ENCODE peak calls at places on chromosomes 4 and X, in eight cellular contexts. R is vagina, I is transverse colon, O is body of pancreas, J is psoas muscle, T is BJ, W is ascending aorta, D is heart left ventricle. A is an unnamed sample. For H3K27me3, the result is how much of the 10 kb centered on the place peaks cover.

GRCh38 chr4:107034982-107035710 is 967 bp downstream of the DKK2 start:
- DNase-seq in D (no peak), T (no peak), R (no peak), J (peak), W (no peak), I (peak), O (peak), A (no peak)

GRCh38 chr4:101328063-101328602 is 19.2 kb downstream of the PPP3CA start:
- DNase-seq in I (no peak), R (no peak), O (no peak), T (no peak), W (no peak), D (no peak), J (no peak), A (no peak)

GRCh38 chrX:68232206-68232605 is 201.1 kb downstream of the OPHN1 start:
- DNase-seq in J (no peak), D (no peak), T (no peak), R (no peak), O (no peak), I (no peak), W (no peak), A (no peak)

GRCh38 chrX:149962859-149963757 is 24.8 kb upstream of the EOLA2 start:
- DNase-seq in O (peak), J (peak), D (peak), T (no peak), R (no peak), W (no peak), I (peak), A (no peak)

GRCh38 chr4:128241019-128241418 is 46.6 kb downstream of the PGRMC2 start:
- DNase-seq in I (no peak), O (no peak), T (no peak), J (no peak), R (no peak), W (no peak), D (no peak), A (no peak)

GRCh38 chr4:65670331-65671031 is at the start of gene EPHA5:
- DNase-seq in R (no peak), J (peak), I (no peak), W (no peak), T (no peak), O (peak), D (peak), A (no peak)

GRCh38 chrX:9730752-9731151 is 34.9 kb downstream of the GPR143 start:
- DNase-seq in T (no peak), I (no peak), W (no peak), J (no peak), D (no peak), R (no peak), O (no peak), A (no peak)

GRCh38 chr4:6199344-6199921 is 916 bp downstream of the JAKMIP1 start:
- DNase-seq in J (no peak), R (no peak), W (no peak), I (no peak), T (no peak), O (no peak), D (no peak), A (no peak)

GRCh38 chr4:106471151-106471550 is 102.6 kb upstream of the GIMD1 start:
- DNase-seq in T (no peak), D (no peak), I (no peak), R (no peak), O (no peak), J (no peak), W (no peak), A (no peak)

GRCh38 chrX:3263681-3264126 is 82.7 kb downstream of the MXRA5 start:
- DNase-seq in I (no peak), T (no peak), R (no peak), O (no peak), W (no peak), D (no peak), J (no peak), A (no peak)

GRCh38 chrX:129782706-129783105 is 3.0 kb downstream of the SASH3 start:
- DNase-seq in O (no peak), R (no peak), I (no peak), D (no peak), J (no peak), T (no peak), W (no peak), A (no peak)

GRCh38 chr4:153318696-153319320 is 25.7 kb upstream of the MND1 start:
- DNase-seq in I (no peak), T (peak), J (no peak), W (no peak), D (no peak), R (no peak), O (peak), A (no peak)

GRCh38 chr4:56158483-56158882 is 209.7 kb downstream of the CEP135 start:
- DNase-seq in T (no peak), D (no peak), I (peak), J (no peak), W (no peak), O (no peak), R (no peak), A (no peak)

GRCh38 chr4:53591372-53591892 is at the start of gene LNX1:
- DNase-seq in R (no peak), O (peak), W (no peak), D (no peak), J (no peak), T (no peak), I (peak), A (no peak)

GRCh38 chr4:182212211-182212761 is 30.9 kb upstream of the TENM3 start:
- DNase-seq in J (no peak), W (no peak), I (no peak), D (no peak), T (peak), R (no peak), O (no peak), A (no peak)

GRCh38 chrX:2748815-2749188 is 3.0 kb upstream of the XG start:
- DNase-seq in W (no peak), R (no peak), T (no peak), J (no peak), I (no peak), D (no peak), O (no peak), A (no peak)

GRCh38 chr4:6180841-6181631 is 19.3 kb downstream of the JAKMIP1 start:
- DNase-seq in O (no peak), W (no peak), I (no peak), T (no peak), J (no peak), D (no peak), R (no peak), A (peak)

GRCh38 chr4:94695389-94695788 is 62.4 kb upstream of the BMPR1B start:
- DNase-seq in J (no peak), T (no peak), O (no peak), D (no peak), I (no peak), R (no peak), W (no peak), A (no peak)

GRCh38 chrX:138463476-138463875 is 248.0 kb downstream of the FGF13 start:
- DNase-seq in I (no peak), D (no peak), J (no peak), T (no peak), W (no peak), R (no peak), O (no peak), A (no peak)

GRCh38 chrX:103398321-103398937 is 22.1 kb downstream of the BEX3 start:
- DNase-seq in T (peak), D (no peak), R (no peak), J (no peak), I (no peak), W (no peak), O (no peak), A (no peak)

GRCh38 chrX:68989865-68990606 is 161.2 kb downstream of the EFNB1 start:
- DNase-seq in T (peak), J (peak), O (peak), D (peak), R (peak), W (no peak), I (no peak), A (no peak)

GRCh38 chr4:177579649-177580048 is 137.4 kb upstream of the AGA start:
- DNase-seq in D (no peak), J (no peak), T (no peak), R (no peak), W (no peak), O (no peak), I (no peak), A (no peak)

GRCh38 chr4:175802988-175803387 is 9.1 kb downstream of the GPM6A start:
- DNase-seq in T (no peak), O (no peak), D (no peak), J (no peak), W (no peak), R (no peak), I (no peak), A (no peak)

GRCh38 chr4:151782296-151782695 is 21.5 kb upstream of the GATB start:
- DNase-seq in W (no peak), J (no peak), I (no peak), R (no peak), T (no peak), D (no peak), O (no peak), A (no peak)

GRCh38 chr4:105838082-105838481 is 57.2 kb upstream of the NPNT start:
- DNase-seq in J (no peak), D (no peak), I (no peak), W (no peak), T (no peak), O (no peak), R (no peak), A (no peak)

GRCh38 chr4:187294861-187295260 is 571.2 kb upstream of the FAT1 start:
- DNase-seq in R (no peak), J (no peak), D (no peak), W (no peak), I (peak), O (no peak), T (no peak), A (no peak)

GRCh38 chrX:146224442-146224841 is 406.8 kb downstream of the SLITRK2 start:
- DNase-seq in J (no peak), D (no peak), W (no peak), T (no peak), O (no peak), R (no peak), I (no peak), A (no peak)

GRCh38 chr4:151195801-151196200 is 81.2 kb upstream of the PRSS48 start:
- DNase-seq in D (no peak), I (no peak), O (no peak), T (peak), R (no peak), W (no peak), J (no peak), A (no peak)

GRCh38 chrX:123256378-123256777 is 72.3 kb downstream of the GRIA3 start:
- DNase-seq in W (no peak), T (no peak), D (no peak), O (no peak), J (no peak), R (no peak), I (no peak), A (no peak)

GRCh38 chrX:38304010-38304409 is 23.3 kb downstream of the RPGR start:
- DNase-seq in O (no peak), T (no peak), R (no peak), W (no peak), J (no peak), D (no peak), I (no peak), A (no peak)

GRCh38 chr4:88779431-88779830 is 81.8 kb upstream of the NAP1L5 start:
- DNase-seq in I (no peak), O (no peak), W (no peak), T (no peak), R (no peak), J (no peak), D (no peak), A (no peak)

GRCh38 chr4:152363086-152363485 is 172.8 kb downstream of the FBXW7 start:
- DNase-seq in J (no peak), T (peak), O (no peak), W (no peak), R (no peak), I (no peak), D (no peak), A (no peak)

DNA sequence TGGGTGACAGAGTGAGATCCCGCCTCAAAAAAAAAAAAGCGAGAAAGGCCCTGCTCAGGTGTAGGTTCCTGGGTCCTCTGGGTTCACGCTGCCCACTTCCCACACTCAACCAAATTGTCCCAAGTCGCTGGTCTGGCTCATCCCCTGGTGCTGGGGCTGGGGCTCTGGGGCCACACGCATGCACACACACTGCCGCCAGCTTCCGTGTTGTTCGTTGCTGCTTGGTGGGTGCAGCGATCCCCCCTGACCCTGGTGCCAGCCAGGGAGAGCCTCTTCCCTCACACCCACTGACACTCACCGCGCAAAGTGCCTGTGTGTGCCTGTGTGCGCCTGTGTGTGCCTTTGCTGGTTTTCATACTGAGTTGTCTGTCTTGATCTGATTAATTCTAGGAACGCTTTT is 124.1 kb upstream of the NKX1-1 start:
- DNase-seq in R (no peak), O (no peak), J (peak), T (no peak), W (no peak), D (no peak), I (no peak), A (no peak)
- H3K27me3 ChIP-seq in R (under half), O (under half), J (half or more), T (under half), W (under half), D (under half), I (half or more), A (under half)

GRCh38 chr4:154464654-154465053 is 26.9 kb downstream of the DCHS2 start:
- DNase-seq in O (no peak), R (no peak), I (no peak), T (no peak), W (no peak), J (no peak), D (no peak), A (no peak)

GRCh38 chr4:154465085-154465484 is 26.5 kb downstream of the DCHS2 start:
- DNase-seq in T (no peak), J (no peak), O (no peak), I (no peak), D (no peak), W (no peak), R (no peak), A (no peak)

GRCh38 chr4:154471032-154471431 is 20.6 kb downstream of the DCHS2 start:
- DNase-seq in R (no peak), I (no peak), D (no peak), W (no peak), T (no peak), J (no peak), O (no peak), A (no peak)

GRCh38 chr4:154467886-154468285 is 23.7 kb downstream of the DCHS2 start:
- DNase-seq in D (no peak), W (no peak), J (no peak), T (no peak), R (no peak), I (no peak), O (no peak), A (no peak)

GRCh38 chr4:154466336-154466735 is 25.3 kb downstream of the DCHS2 start:
- DNase-seq in T (no peak), D (no peak), I (no peak), W (no peak), J (no peak), R (no peak), O (no peak), A (no peak)
- TF ChIP-seq CTCF in T (no peak), D (no peak), I (no peak), W (no peak), J (no peak), R (no peak), O (no peak), A (no peak)

GRCh38 chrX:114581528-114582263 is 2.2 kb upstream of the HTR2C start:
- DNase-seq in I (no peak), J (no peak), W (no peak), T (no peak), O (no peak), R (no peak), D (no peak), A (no peak)

GRCh38 chrX:114583646-114584433 is at the start of gene HTR2C:
- DNase-seq in R (no peak), O (no peak), D (no peak), T (no peak), W (no peak), J (no peak), I (no peak), A (no peak)

GRCh38 chrX:114582264-114582632 is 1.6 kb upstream of the HTR2C start:
- DNase-seq in J (no peak), I (no peak), R (no peak), D (no peak), W (no peak), O (no peak), T (no peak), A (no peak)

GRCh38 chrX:114584434-114584943 is 603 bp downstream of the HTR2C start:
- DNase-seq in T (no peak), O (no peak), R (no peak), D (no peak), W (no peak), J (no peak), I (no peak), A (no peak)

GRCh38 chrX:114582698-114583395 is 1.0 kb upstream of the HTR2C start:
- DNase-seq in I (no peak), R (no peak), T (no peak), J (no peak), W (no peak), D (no peak), O (no peak), A (no peak)
- H3K27me3 ChIP-seq in I (half or more), R (under half), T (under half), J (half or more), W (under half), D (half or more), O (under half), A (under half)

DNA sequence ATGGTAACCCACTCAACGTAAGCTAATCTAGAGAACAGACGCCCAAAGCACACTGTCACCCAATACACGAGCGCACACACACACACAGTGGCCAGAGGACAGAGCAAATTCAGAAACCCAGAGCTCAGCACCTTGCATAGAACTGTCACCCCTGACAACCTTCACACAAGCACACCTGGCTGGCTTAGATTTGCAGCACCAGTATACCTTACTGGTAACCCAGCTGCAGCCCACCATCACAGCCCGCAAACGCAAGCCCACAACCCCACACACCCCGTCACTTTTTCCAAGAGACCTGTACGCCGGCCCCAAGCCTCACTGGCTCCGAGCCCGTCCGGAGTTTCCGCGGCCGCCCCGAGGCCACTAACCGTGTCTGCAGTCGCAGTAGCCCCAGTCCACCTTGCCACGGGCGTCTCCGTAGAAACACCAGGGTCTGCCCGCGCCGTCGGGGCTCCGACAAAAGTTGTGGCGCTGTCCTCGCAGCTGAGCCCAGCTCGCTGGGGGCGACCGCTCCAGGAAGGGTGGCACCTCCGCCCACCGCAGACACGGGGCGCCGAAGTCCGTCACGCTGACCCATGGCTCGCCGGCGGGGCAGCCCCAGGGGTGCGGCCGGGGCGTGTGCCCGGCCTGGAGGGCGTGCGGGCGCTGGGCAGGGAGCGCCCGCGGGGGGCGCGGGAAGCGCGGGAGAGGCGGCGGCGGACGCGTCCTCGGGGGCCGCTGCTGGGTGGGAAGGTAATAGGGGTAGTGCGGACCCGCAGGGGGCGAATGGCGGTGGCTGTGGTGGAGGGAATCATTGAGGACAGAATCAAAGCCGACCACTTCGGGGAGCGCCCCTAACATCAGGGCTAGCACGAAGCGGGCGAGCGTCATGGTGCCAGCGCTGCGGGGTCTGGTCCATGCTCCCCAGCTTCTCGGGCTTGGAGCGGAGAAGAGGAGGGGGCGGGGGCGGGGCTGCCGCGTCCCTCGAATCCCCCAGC is 664 bp downstream of the PRSS12 start:
- DNase-seq in J (peak), R (no peak), D (peak), O (peak), W (no peak), I (peak), T (no peak), A (no peak)
- TF ChIP-seq CTCF in J (no peak), R (no peak), D (no peak), O (no peak), W (no peak), I (no peak), T (peak), A (no peak)

DNA sequence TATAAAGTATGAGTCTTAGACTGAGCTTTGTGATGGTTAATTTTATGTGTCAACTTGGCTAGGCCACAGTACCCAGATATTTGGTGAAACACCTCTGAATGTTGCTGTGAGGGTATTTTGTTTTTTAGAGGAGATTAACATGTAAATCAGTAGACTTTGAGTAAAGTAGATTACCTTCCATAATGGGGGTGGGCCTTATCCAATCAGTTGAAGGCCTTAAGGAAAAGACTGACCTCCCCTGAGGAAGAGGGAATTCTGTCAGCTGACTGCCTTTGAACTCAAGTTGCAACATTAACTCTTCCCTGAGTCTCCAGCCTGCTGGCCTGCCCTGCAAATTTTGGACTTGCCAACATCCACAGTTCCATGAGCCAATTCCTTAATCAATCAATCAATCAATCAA is 66.0 kb downstream of the PLAC1 start:
- DNase-seq in O (no peak), R (no peak), W (no peak), T (no peak), J (no peak), I (no peak), D (no peak), A (no peak)
- H3K27me3 ChIP-seq in O (under half), R (under half), W (under half), T (under half), J (under half), I (under half), D (under half), A (under half)

GRCh38 chr4:181204109-181204508 is 1039.1 kb upstream of the TENM3 start:
- DNase-seq in W (no peak), I (no peak), R (no peak), T (no peak), J (no peak), O (no peak), D (no peak), A (no peak)
- TF ChIP-seq CTCF in W (no peak), I (no peak), R (no peak), T (no peak), J (no peak), O (no peak), D (no peak), A (no peak)

GRCh38 chr4:8583655-8584025 is 3.4 kb downstream of the GPR78 start:
- DNase-seq in I (no peak), W (no peak), R (no peak), J (no peak), O (no peak), D (peak), T (no peak), A (no peak)
- H3K27me3 ChIP-seq in I (under half), W (under half), R (under half), J (half or more), O (under half), D (under half), T (under half), A (under half)

A was measured in CD8-positive, alpha-beta T cell.